ENCODE peak calls at places on chromosomes 3 and 15, in nine cellular contexts. One of them, this sample, is unnamed.

GRCh38 chr3:126536126-126536525 is 12.2 kb downstream of the CHST13 start:
- DNase-seq in AG04450: no peak
- DNase-seq in astrocyte of the spinal cord: no peak
- DNase-seq in KG1: no peak
- DNase-seq in vagina: no peak
- DNase-seq in stimulated activated CD8-positive, alpha-beta memory T cell treated with anti-CD3 and anti-CD28 coated beads, Interleukin-4, amount 100 ng/mL, for 24 hours: no peak
- DNase-seq in nucleus accumbens: no peak
- DNase-seq in stimulated activated CD4-positive, alpha-beta T cell treated with anti-CD3 and anti-CD28 coated beads, Interleukin-12 subunit alpha, Interleukin-12 subunit beta, amount 100 ng/mL, for 24 hours: no peak
- DNase-seq in activated CD4-positive, alpha-beta T cell treated with anti-CD3 and anti-CD28 coated beads for 36 hours: no peak
- DNase-seq in this sample: no peak

GRCh38 chr3:104879919-104880318 is 486.8 kb upstream of the ALCAM start:
- DNase-seq in activated CD4-positive, alpha-beta T cell treated with anti-CD3 and anti-CD28 coated beads for 36 hours: no peak
- DNase-seq in astrocyte of the spinal cord: peak
- DNase-seq in KG1: no peak
- DNase-seq in AG04450: no peak
- DNase-seq in stimulated activated CD8-positive, alpha-beta memory T cell treated with anti-CD3 and anti-CD28 coated beads, Interleukin-4, amount 100 ng/mL, for 24 hours: no peak
- DNase-seq in stimulated activated CD4-positive, alpha-beta T cell treated with anti-CD3 and anti-CD28 coated beads, Interleukin-12 subunit alpha, Interleukin-12 subunit beta, amount 100 ng/mL, for 24 hours: no peak
- DNase-seq in nucleus accumbens: no peak
- DNase-seq in vagina: no peak
- DNase-seq in this sample: no peak

GRCh38 chr3:20043398-20043797 is 3.2 kb downstream of the KAT2B start:
- DNase-seq in stimulated activated CD8-positive, alpha-beta memory T cell treated with anti-CD3 and anti-CD28 coated beads, Interleukin-4, amount 100 ng/mL, for 24 hours: peak
- DNase-seq in KG1: peak
- DNase-seq in astrocyte of the spinal cord: no peak
- DNase-seq in vagina: no peak
- DNase-seq in stimulated activated CD4-positive, alpha-beta T cell treated with anti-CD3 and anti-CD28 coated beads, Interleukin-12 subunit alpha, Interleukin-12 subunit beta, amount 100 ng/mL, for 24 hours: peak
- DNase-seq in activated CD4-positive, alpha-beta T cell treated with anti-CD3 and anti-CD28 coated beads for 36 hours: peak
- DNase-seq in nucleus accumbens: peak
- DNase-seq in AG04450: no peak
- DNase-seq in this sample: peak

GRCh38 chr3:51646091-51646490 is 25.0 kb upstream of the TEX264 start:
- DNase-seq in stimulated activated CD4-positive, alpha-beta T cell treated with anti-CD3 and anti-CD28 coated beads, Interleukin-12 subunit alpha, Interleukin-12 subunit beta, amount 100 ng/mL, for 24 hours: no peak
- DNase-seq in AG04450: no peak
- DNase-seq in astrocyte of the spinal cord: peak
- DNase-seq in stimulated activated CD8-positive, alpha-beta memory T cell treated with anti-CD3 and anti-CD28 coated beads, Interleukin-4, amount 100 ng/mL, for 24 hours: no peak
- DNase-seq in KG1: no peak
- DNase-seq in nucleus accumbens: no peak
- DNase-seq in vagina: no peak
- DNase-seq in activated CD4-positive, alpha-beta T cell treated with anti-CD3 and anti-CD28 coated beads for 36 hours: no peak
- DNase-seq in this sample: no peak

GRCh38 chr3:52845157-52845556 is 10.3 kb upstream of the MUSTN1 start:
- DNase-seq in astrocyte of the spinal cord: no peak
- DNase-seq in stimulated activated CD4-positive, alpha-beta T cell treated with anti-CD3 and anti-CD28 coated beads, Interleukin-12 subunit alpha, Interleukin-12 subunit beta, amount 100 ng/mL, for 24 hours: no peak
- DNase-seq in KG1: no peak
- DNase-seq in activated CD4-positive, alpha-beta T cell treated with anti-CD3 and anti-CD28 coated beads for 36 hours: no peak
- DNase-seq in AG04450: no peak
- DNase-seq in vagina: no peak
- DNase-seq in stimulated activated CD8-positive, alpha-beta memory T cell treated with anti-CD3 and anti-CD28 coated beads, Interleukin-4, amount 100 ng/mL, for 24 hours: no peak
- DNase-seq in nucleus accumbens: no peak
- DNase-seq in this sample: no peak

GRCh38 chr15:40959331-40960141 is 6.3 kb downstream of the CHAC1 start:
- DNase-seq in KG1: no peak
- DNase-seq in stimulated activated CD4-positive, alpha-beta T cell treated with anti-CD3 and anti-CD28 coated beads, Interleukin-12 subunit alpha, Interleukin-12 subunit beta, amount 100 ng/mL, for 24 hours: no peak
- DNase-seq in activated CD4-positive, alpha-beta T cell treated with anti-CD3 and anti-CD28 coated beads for 36 hours: no peak
- DNase-seq in vagina: no peak
- DNase-seq in nucleus accumbens: no peak
- DNase-seq in AG04450: no peak
- DNase-seq in astrocyte of the spinal cord: no peak
- DNase-seq in stimulated activated CD8-positive, alpha-beta memory T cell treated with anti-CD3 and anti-CD28 coated beads, Interleukin-4, amount 100 ng/mL, for 24 hours: no peak
- DNase-seq in this sample: no peak

GRCh38 chr3:179322481-179323196 is at the start of gene ZNF639:
- DNase-seq in vagina: peak
- DNase-seq in stimulated activated CD8-positive, alpha-beta memory T cell treated with anti-CD3 and anti-CD28 coated beads, Interleukin-4, amount 100 ng/mL, for 24 hours: peak
- DNase-seq in AG04450: peak
- DNase-seq in activated CD4-positive, alpha-beta T cell treated with anti-CD3 and anti-CD28 coated beads for 36 hours: peak
- DNase-seq in KG1: peak
- DNase-seq in nucleus accumbens: peak
- DNase-seq in stimulated activated CD4-positive, alpha-beta T cell treated with anti-CD3 and anti-CD28 coated beads, Interleukin-12 subunit alpha, Interleukin-12 subunit beta, amount 100 ng/mL, for 24 hours: peak
- DNase-seq in astrocyte of the spinal cord: peak
- DNase-seq in this sample: peak

GRCh38 chr15:26235864-26236263 is 372.7 kb upstream of the ATP10A start:
- DNase-seq in astrocyte of the spinal cord: no peak
- DNase-seq in vagina: no peak
- DNase-seq in AG04450: no peak
- DNase-seq in nucleus accumbens: no peak
- DNase-seq in stimulated activated CD4-positive, alpha-beta T cell treated with anti-CD3 and anti-CD28 coated beads, Interleukin-12 subunit alpha, Interleukin-12 subunit beta, amount 100 ng/mL, for 24 hours: no peak
- DNase-seq in stimulated activated CD8-positive, alpha-beta memory T cell treated with anti-CD3 and anti-CD28 coated beads, Interleukin-4, amount 100 ng/mL, for 24 hours: no peak
- DNase-seq in KG1: no peak
- DNase-seq in activated CD4-positive, alpha-beta T cell treated with anti-CD3 and anti-CD28 coated beads for 36 hours: no peak
- DNase-seq in this sample: no peak

GRCh38 chr3:48561045-48561736 is 2.4 kb downstream of the UCN2 start:
- DNase-seq in stimulated activated CD8-positive, alpha-beta memory T cell treated with anti-CD3 and anti-CD28 coated beads, Interleukin-4, amount 100 ng/mL, for 24 hours: no peak
- DNase-seq in stimulated activated CD4-positive, alpha-beta T cell treated with anti-CD3 and anti-CD28 coated beads, Interleukin-12 subunit alpha, Interleukin-12 subunit beta, amount 100 ng/mL, for 24 hours: no peak
- DNase-seq in nucleus accumbens: no peak
- DNase-seq in astrocyte of the spinal cord: peak
- DNase-seq in vagina: no peak
- DNase-seq in activated CD4-positive, alpha-beta T cell treated with anti-CD3 and anti-CD28 coated beads for 36 hours: peak
- DNase-seq in KG1: no peak
- DNase-seq in AG04450: no peak
- DNase-seq in this sample: no peak

This sample was measured in activated CD4-positive, alpha-beta memory T cell treated with anti-CD3 and anti-CD28 coated beads for 36 hours.